ENCODE peak calls at places on chromosomes 16 and 17, in nine cellular contexts. B is iris pigment epithelial cell; V is NCI-H1105 treated with DMSO at 0.1 percent for 48 hours; U is esophagus squamous epithelium; A is substantia nigra; J is activated CD4-positive, alpha-beta T cell treated with anti-CD3 and anti-CD28 coated beads for 1 hour; R is body of pancreas; T is uterus; K is HEK293T. O is an unnamed sample.

GRCh38 chr17:58412064-58412703 is 5.2 kb downstream of the RNF43 start:
- DNase-seq in B (no peak), A (no peak), J (no peak), K (no peak), T (no peak), V (no peak), U (no peak), R (no peak), O (no peak)

GRCh38 chr17:77409282-77410161 is 268.8 kb downstream of the SEC14L1 start:
- DNase-seq in V (no peak), R (peak), T (peak), U (no peak), A (peak), K (no peak), J (no peak), B (peak), O (no peak)

GRCh38 chr16:68255712-68256111 is 8.6 kb upstream of the SLC7A6 start:
- DNase-seq in J (no peak), A (no peak), B (no peak), U (no peak), V (no peak), R (no peak), K (no peak), T (no peak), O (no peak)

GRCh38 chr16:88581033-88581432 is 10.8 kb downstream of the ZC3H18 start:
- DNase-seq in J (no peak), R (no peak), K (no peak), T (no peak), U (no peak), B (no peak), A (no peak), V (no peak), O (no peak)

GRCh38 chr17:76872221-76872873 is 4.1 kb downstream of the MGAT5B start:
- DNase-seq in B (peak), R (no peak), K (no peak), A (no peak), J (no peak), V (no peak), T (no peak), U (no peak), O (no peak)

GRCh38 chr16:15611610-15612009 is 31.3 kb downstream of the MARF1 start:
- DNase-seq in K (no peak), R (no peak), B (peak), A (no peak), J (no peak), T (no peak), U (no peak), V (no peak), O (no peak)

GRCh38 chr16:12508054-12508453 is 295.6 kb downstream of the CPPED1 start:
- DNase-seq in B (no peak), K (no peak), R (no peak), V (no peak), T (no peak), J (no peak), A (no peak), U (no peak), O (no peak)

GRCh38 chr17:78623541-78623940 is 46.3 kb upstream of the DNAH17 start:
- DNase-seq in J (no peak), K (no peak), U (no peak), V (peak), A (no peak), R (no peak), T (no peak), B (no peak), O (no peak)

GRCh38 chr17:78124836-78125137 is 3.8 kb downstream of the TMC6 start:
- DNase-seq in K (no peak), A (no peak), J (no peak), R (no peak), V (no peak), U (no peak), T (no peak), B (no peak), O (no peak)

GRCh38 chr16:685967-686366 is 1.8 kb upstream of the JMJD8 start:
- DNase-seq in B (no peak), U (no peak), A (no peak), T (no peak), K (no peak), R (peak), J (no peak), V (no peak), O (no peak)

GRCh38 chr17:39402890-39403605 is 1.6 kb upstream of the FBXL20 start:
- DNase-seq in V (no peak), R (no peak), U (no peak), J (no peak), B (no peak), K (no peak), A (no peak), T (no peak), O (no peak)

GRCh38 chr16:2043980-2044451 is 3.6 kb downstream of the NTHL1 start:
- DNase-seq in T (no peak), B (no peak), K (no peak), R (no peak), A (no peak), V (no peak), U (no peak), J (no peak), O (peak)